ENCODE peak calls at places on chromosomes 13 and 19, in nine cellular contexts. J is suprapubic skin, G is sigmoid colon, Z is spleen, D is K562, E is stomach, T is esophagus muscularis mucosa, I is prostate gland, R is HCT116. M is an unnamed sample.

GRCh38 chr13:50132937-50133276 is 117.7 kb downstream of the KCNRG start:
- DNase-seq in T (no peak), I (no peak), E (no peak), J (no peak), G (no peak), R (no peak), D (no peak), Z (no peak), M (no peak)

GRCh38 chr13:112606125-112607001 is 18.4 kb upstream of the TUBGCP3 start:
- DNase-seq in I (peak; percentile 89), G (peak; percentile 96), R (peak; percentile 65), E (peak; percentile 95), T (peak; percentile 93), J (peak; percentile 94), D (peak; percentile 92), Z (peak; percentile 98), M (peak; percentile 95)

GRCh38 chr13:65803706-65804392 is 1426.3 kb downstream of the PCDH9 start:
- DNase-seq in I (no peak), D (no peak), G (no peak), T (no peak), J (no peak), E (no peak), R (no peak), Z (no peak), M (no peak)

GRCh38 chr13:22091222-22091970 is 420.5 kb downstream of the FGF9 start:
- DNase-seq in I (no peak), Z (no peak), E (no peak), G (peak; percentile 71), R (no peak), T (no peak), D (no peak), J (no peak), M (no peak)

GRCh38 chr13:48975926-48976676 is 389 bp downstream of the FNDC3A start:
- DNase-seq in E (peak; percentile 88), Z (peak; percentile 97), G (peak; percentile 90), I (peak; percentile 81), D (peak; percentile 73), J (peak; percentile 90), R (peak; percentile 52), T (peak; percentile 95), M (peak; percentile 89)

GRCh38 chr13:87999791-88000190 is 328.6 kb downstream of the SLITRK5 start:
- DNase-seq in D (no peak), J (no peak), I (no peak), R (no peak), T (no peak), Z (no peak), E (no peak), G (no peak), M (no peak)

GRCh38 chr13:109331898-109332297 is 454.5 kb downstream of the IRS2 start:
- DNase-seq in T (no peak), G (no peak), Z (no peak), E (no peak), D (no peak), J (no peak), I (no peak), R (no peak), M (no peak)

GRCh38 chr13:30847697-30848307 is 58.3 kb upstream of the MEDAG start:
- DNase-seq in T (no peak), E (no peak), G (no peak), Z (no peak), J (no peak), D (no peak), I (no peak), R (no peak), M (no peak)

GRCh38 chr19:57348136-57348535 is 2.9 kb upstream of the ZNF304 start:
- DNase-seq in I (no peak), E (no peak), T (no peak), J (no peak), G (no peak), Z (no peak), R (no peak), D (no peak), M (no peak)

GRCh38 chr13:33025220-33025744 is 9.1 kb downstream of the KL start:
- DNase-seq in Z (no peak), T (no peak), G (no peak), R (no peak), J (no peak), D (no peak), I (no peak), E (no peak), M (no peak)

GRCh38 chr19:38650180-38650775 is 2.8 kb downstream of the ACTN4 start:
- DNase-seq in I (no peak), T (no peak), J (no peak), Z (no peak), D (no peak), G (no peak), R (no peak), E (peak; percentile 43), M (no peak)
- TF ChIP-seq POLR2A in I (no peak), T (no peak), J (no peak), Z (no peak), D (no peak), G (no peak), R (no peak), E (no peak), M (no peak)

DNA sequence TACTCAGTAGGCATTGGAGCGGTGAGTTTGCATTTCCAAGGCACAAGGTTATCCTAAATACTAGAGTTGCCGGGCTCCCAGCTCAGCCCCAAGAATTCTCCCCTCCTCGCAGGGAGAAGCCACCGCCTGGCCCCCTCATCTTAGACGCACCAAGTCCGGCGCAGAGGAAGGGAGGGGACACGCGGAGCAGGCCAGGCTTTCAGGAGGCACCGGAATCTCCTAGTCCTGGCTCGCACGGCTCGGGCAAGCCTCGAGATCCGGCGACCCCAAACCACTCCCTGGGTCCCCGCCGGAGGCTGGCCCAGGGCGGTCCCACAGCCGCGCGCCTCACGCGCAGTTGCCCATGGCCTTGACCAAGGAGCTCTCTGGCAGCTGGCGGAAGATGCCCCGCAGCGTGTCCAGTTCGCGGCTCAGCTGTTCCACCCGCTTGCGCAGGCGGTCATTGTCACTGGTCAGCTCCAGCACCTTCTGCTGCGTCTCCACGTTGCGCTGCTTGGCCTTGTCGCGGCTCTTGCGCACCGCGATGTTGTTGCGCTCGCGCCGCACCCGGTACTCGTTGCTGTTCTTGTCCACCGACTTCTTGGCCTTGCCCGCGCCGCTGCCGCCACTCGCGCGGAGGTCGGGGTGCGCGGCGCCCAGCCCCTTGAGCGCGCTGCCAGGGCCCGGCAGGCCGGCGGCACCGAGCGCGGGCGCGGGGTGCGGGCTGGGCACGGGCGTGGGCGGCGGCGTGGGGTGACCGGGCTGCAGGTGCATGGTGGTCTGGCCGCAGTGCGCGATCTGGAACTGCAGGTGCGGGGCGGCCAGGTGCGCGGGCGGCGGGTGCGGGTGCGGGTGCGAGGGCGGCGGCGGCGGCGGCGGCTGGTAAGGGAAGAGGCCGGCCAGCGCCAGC is 1.1 kb downstream of the CEBPA start:
- DNase-seq in Z (peak; percentile 88), G (peak; percentile 69), T (no peak), E (peak; percentile 39), D (no peak), J (no peak), R (no peak), I (peak; percentile 27), M (peak; percentile 91)
- H3K4me3 ChIP-seq in Z (peak overlapping the region; percentile 78), G (peak overlapping the region; percentile 66), T (peak overlapping the region; percentile 74), E (peak overlapping the region; percentile 98), D (no peak overlapping the region), J (peak overlapping the region; percentile 80), R (peak overlapping the region; percentile 82), I (peak overlapping the region; percentile 81), M (peak overlapping the region; percentile 79)

GRCh38 chr13:85798999-85799646 is at the start of gene SLITRK6:
- DNase-seq in T (no peak), R (peak; percentile 15), J (no peak), G (no peak), E (no peak), I (peak; percentile 74), D (no peak), Z (no peak), M (no peak)
- TF ChIP-seq POLR2AphosphoS5 in T (no peak), R (no peak), J (no peak), G (no peak), E (no peak), I (peak; percentile 72), D (no peak), Z (no peak), M (no peak)

DNA sequence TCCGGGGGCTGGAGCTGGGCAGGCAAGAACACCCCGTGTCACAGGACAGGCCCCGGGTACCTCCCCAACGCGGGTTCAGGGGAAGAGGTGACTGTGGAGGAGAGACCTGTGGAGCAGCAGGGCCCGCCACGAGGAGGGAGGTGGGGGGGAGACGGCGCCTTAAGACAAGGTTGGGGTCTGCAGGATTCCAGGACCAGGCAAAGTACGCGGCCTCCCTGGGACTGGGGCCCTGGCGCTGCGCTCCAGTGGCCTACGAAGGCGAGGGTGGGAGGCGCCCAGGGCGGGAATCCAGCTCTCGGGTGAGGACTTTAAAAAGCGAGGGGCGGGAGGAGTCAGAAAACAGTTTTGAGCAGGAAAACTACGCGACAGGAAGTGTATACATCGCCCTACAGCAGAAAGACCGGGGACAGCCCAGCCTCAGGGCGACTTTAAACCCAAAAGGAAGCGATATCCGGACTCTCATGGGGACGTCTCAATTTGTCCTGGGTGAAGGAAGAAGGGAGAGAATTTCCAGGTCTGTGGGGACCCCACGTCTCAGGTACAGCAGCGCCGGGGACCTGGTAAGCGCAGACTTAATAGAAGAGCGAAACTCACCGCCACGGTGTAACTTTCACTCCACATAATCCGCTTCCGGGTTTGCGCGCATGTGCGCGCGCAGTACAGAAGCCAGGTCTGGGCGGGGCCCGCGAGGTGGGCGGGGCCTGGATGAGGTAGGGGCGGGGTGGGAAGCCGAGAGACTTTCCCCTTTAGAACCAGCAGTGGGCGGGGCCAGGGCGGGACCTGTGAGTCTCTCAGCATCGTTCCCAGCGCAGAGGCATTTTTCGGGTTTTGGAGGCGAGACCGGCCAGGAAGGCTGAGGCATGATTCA is at the start of gene ZNF83:
- DNase-seq in I (peak; percentile 98), D (peak; percentile 98), Z (peak; percentile 98), E (peak; percentile 96), J (peak; percentile 99), G (peak; percentile 98), R (peak; percentile 79), T (peak; percentile 99), M (peak; percentile 98)
- TF ChIP-seq POLR2A in I (peak; percentile 60), D (peak; percentile 91), Z (peak; percentile 10), E (no peak), J (peak; percentile 44), G (no peak), R (no peak), T (no peak), M (no peak)